ENCODE peak calls at places on chromosomes 2 and 18, in five cellular contexts. H, X, W, O and J are unnamed samples.

GRCh38 chr2:225630824-225631533 is 231.5 kb downstream of the NYAP2 start:
- DNase-seq in O (no peak), X (no peak), W (no peak), H (no peak), J (no peak)

GRCh38 chr2:181937473-181937872 is 45.9 kb downstream of the ITPRID2 start:
- DNase-seq in X (no peak), W (no peak), O (no peak), H (no peak), J (no peak)

GRCh38 chr2:219128401-219128800 is 32.2 kb downstream of the NHEJ1 start:
- DNase-seq in H (no peak), X (no peak), W (no peak), O (no peak), J (no peak)

GRCh38 chr2:34365937-34366336 is 766.8 kb upstream of the FAM98A start:
- DNase-seq in W (no peak), H (no peak), X (no peak), O (no peak), J (peak; percentile 90)

GRCh38 chr2:201798252-201798918 is 8.0 kb upstream of the CDK15 start:
- DNase-seq in H (peak; percentile 96), W (no peak), O (no peak), X (no peak), J (no peak)

GRCh38 chr2:73285162-73285739 is 973 bp upstream of the FBXO41 start:
- DNase-seq in H (no peak), W (no peak), X (no peak), O (no peak), J (no peak)

GRCh38 chr2:237435844-237436590 is 22.1 kb upstream of the COL6A3 start:
- DNase-seq in H (peak; percentile 81), W (no peak), O (no peak), X (no peak), J (no peak)

GRCh38 chr2:30300456-30301221 is 69.3 kb downstream of the LBH start:
- DNase-seq in X (no peak), H (no peak), O (no peak), W (no peak), J (peak; percentile 18)

GRCh38 chr2:46047280-46047679 is 249.9 kb upstream of the EPAS1 start:
- DNase-seq in X (no peak), O (no peak), W (no peak), H (no peak), J (no peak)

GRCh38 chr18:59265246-59266018 is 7.8 kb downstream of the RAX start:
- DNase-seq in O (no peak), X (no peak), W (no peak), H (peak; percentile 15), J (peak; percentile 92)